ENCODE peak calls at places on chromosomes 7 and 10, in four cellular contexts. H, Y, U and V are unnamed samples.

GRCh38 chr7:55335151-55335550 is 30.0 kb upstream of the LANCL2 start:
- DNase-seq in U (no peak), Y (no peak), H (no peak), V (no peak)

GRCh38 chr10:111338798-111339197 is 262.0 kb downstream of the ADRA2A start:
- DNase-seq in Y (no peak), H (no peak), U (no peak), V (no peak)

GRCh38 chr7:123367508-123368122 is 166.8 kb downstream of the IQUB start:
- DNase-seq in Y (peak; percentile 26), U (no peak), H (no peak), V (no peak)

GRCh38 chr10:103828587-103829186 is 26.7 kb downstream of the SH3PXD2A start:
- DNase-seq in H (no peak), U (peak; percentile 9), Y (no peak), V (peak; percentile 20)

GRCh38 chr10:119807960-119808697 is 64.5 kb downstream of the MCMBP start:
- DNase-seq in H (no peak), Y (no peak), U (no peak), V (no peak)

GRCh38 chr7:3272691-3273141 is 28.3 kb upstream of the SDK1 start:
- DNase-seq in H (no peak), U (no peak), Y (peak; percentile 89), V (no peak)

GRCh38 chr7:122136639-122137253 is 7.3 kb downstream of the AASS start:
- DNase-seq in U (no peak), H (no peak), Y (no peak), V (no peak)

GRCh38 chr7:42253316-42253715 is 16.3 kb upstream of the GLI3 start:
- DNase-seq in U (no peak), H (no peak), Y (no peak), V (no peak)

GRCh38 chr10:132307823-132308587 is at the start of gene STK32C:
- DNase-seq in U (peak; percentile 97), H (peak; percentile 92), Y (peak; percentile 88), V (peak; percentile 97)

GRCh38 chr10:78752708-78753107 is 316.1 kb upstream of the ZMIZ1 start:
- DNase-seq in Y (no peak), U (no peak), H (no peak), V (peak; percentile 41)

GRCh38 chr7:150717821-150718420 is 1.5 kb downstream of the GIMAP1 start:
- DNase-seq in U (no peak), Y (peak; percentile 25), H (no peak), V (no peak)

GRCh38 chr7:150715738-150716137 is 675 bp upstream of the GIMAP1 start:
- DNase-seq in U (no peak), Y (no peak), H (no peak), V (no peak)

GRCh38 chr7:150716939-150717338 is 526 bp downstream of the GIMAP1 start:
- DNase-seq in H (no peak), U (no peak), Y (no peak), V (no peak)

GRCh38 chr7:150715293-150715692 is 1.1 kb upstream of the GIMAP1 start:
- DNase-seq in Y (no peak), H (no peak), U (no peak), V (no peak)

DNA sequence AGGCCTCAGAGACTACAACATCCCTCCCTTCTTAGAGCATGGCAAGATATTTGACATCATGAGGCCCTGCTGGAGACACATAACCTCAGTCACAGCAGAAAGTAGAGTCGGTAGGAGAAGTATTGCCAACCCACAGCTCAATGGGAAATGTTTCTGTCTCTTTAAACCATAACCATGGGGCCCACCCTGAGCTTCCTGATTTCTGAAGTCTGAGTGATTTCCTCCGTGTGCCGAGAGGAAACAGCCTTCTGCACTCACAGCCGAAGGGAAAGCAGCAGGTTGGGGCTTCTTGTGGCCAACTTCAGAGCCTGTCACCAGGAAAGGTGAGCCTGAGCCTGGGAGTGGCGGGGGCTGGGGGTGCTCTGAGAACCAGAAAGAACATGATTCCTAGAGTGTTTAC is at the start of gene GIMAP1:
- DNase-seq in H (no peak), Y (no peak), U (no peak), V (peak; percentile 84)
- H3K4me3 ChIP-seq in H (peak within 1 kb of the TSS; percentile 46), Y (no peak within 1 kb of the TSS), U (peak within 1 kb of the TSS; percentile 55), V (peak within 1 kb of the TSS; percentile 65)

DNA sequence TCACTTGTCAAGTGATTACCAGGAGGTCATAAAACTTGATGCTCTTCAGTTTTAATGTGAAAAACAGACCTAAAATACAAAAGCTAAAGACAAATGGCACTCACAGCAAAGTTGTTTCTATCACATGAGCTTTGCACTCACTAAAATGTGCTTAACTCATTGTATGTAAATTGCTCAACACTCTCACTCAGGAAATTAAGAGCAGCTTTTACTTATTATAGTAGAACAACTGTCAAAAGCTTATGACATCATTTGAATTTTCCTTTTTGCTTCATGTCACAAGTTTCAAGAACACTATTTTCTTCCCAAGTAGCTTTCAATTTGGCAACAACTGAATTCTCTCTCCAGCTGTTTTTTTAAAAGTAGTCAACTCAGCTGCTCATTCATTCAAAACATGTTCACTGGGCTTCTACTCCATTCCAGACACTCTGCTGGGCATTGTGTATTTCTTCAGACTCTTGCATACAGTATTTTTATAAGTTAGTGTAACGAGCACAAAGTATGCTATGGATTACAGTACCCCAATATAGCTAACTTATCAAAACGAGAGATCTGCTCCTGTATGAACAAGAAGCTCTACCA is 46.9 kb downstream of the ATE1 start:
- DNase-seq in H (no peak), U (no peak), Y (no peak), V (no peak)
- H3K27ac ChIP-seq in H (no peak overlapping the region), U (no peak overlapping the region), Y (no peak overlapping the region), V (no peak overlapping the region)

GRCh38 chr10:9508616-9509015 is 1454.1 kb downstream of the GATA3 start:
- DNase-seq in H (no peak), U (no peak), Y (no peak), V (no peak)

GRCh38 chr10:9501944-9502343 is 1447.5 kb downstream of the GATA3 start:
- DNase-seq in U (no peak), Y (no peak), H (no peak), V (no peak)

DNA sequence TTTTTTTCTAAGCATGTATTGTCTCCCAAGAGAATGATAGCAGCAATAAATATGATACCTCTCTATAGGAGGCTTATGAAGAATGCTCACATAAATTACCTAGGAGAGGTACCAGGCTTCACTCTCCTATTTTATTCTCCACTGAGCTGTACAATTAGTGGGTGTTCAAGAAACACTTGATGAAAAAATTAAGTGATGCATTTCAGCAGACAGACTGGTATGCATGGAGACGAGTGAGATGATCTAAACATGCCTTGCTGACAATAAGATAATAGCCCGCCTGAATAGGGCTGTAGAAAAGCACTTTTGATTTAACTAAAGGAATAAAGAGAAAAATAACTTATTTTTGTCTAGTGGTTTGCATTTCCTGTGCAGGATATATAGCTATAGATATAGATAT is 1449.7 kb downstream of the GATA3 start:
- DNase-seq in H (no peak), U (no peak), Y (no peak), V (no peak)
- H3K4me3 ChIP-seq in H (no peak overlapping the region), U (no peak overlapping the region), Y (no peak overlapping the region), V (no peak overlapping the region)

DNA sequence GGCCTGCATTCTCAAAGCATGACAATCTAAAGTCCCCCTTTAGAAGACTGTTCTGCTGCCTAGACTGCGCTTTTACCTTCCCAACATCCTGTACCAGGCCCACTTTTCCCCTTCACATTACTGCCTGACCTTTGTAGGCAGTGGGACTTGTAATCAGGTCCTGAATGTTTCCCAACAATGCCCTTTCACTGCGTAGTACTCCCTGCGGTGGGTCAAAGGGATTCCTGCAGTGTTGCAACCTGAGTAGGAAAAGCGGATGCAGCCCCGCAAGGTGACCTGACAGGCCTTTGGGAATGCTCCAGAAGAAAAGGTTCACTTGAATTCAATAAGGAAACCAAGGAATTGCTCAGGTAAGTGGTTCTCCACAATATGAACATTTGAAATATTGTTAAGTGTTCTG is 4.9 kb upstream of the TCAF1 start:
- DNase-seq in U (no peak), Y (no peak), H (no peak), V (no peak)
- H3K27ac ChIP-seq in U (no peak overlapping the region), Y (no peak overlapping the region), H (no peak overlapping the region), V (no peak overlapping the region)

GRCh38 chr10:14429043-14429713 is 98.5 kb upstream of the FRMD4A start:
- DNase-seq in U (no peak), H (no peak), Y (no peak), V (no peak)
- H3K4me3 ChIP-seq in U (no peak overlapping the region), H (no peak overlapping the region), Y (no peak overlapping the region), V (no peak overlapping the region)

GRCh38 chr7:44477955-44478354 is 12.5 kb downstream of the NUDCD3 start:
- DNase-seq in H (no peak), Y (no peak), U (no peak), V (no peak)
- H3K27ac ChIP-seq in H (no peak overlapping the region), Y (no peak overlapping the region), U (no peak overlapping the region), V (no peak overlapping the region)

DNA sequence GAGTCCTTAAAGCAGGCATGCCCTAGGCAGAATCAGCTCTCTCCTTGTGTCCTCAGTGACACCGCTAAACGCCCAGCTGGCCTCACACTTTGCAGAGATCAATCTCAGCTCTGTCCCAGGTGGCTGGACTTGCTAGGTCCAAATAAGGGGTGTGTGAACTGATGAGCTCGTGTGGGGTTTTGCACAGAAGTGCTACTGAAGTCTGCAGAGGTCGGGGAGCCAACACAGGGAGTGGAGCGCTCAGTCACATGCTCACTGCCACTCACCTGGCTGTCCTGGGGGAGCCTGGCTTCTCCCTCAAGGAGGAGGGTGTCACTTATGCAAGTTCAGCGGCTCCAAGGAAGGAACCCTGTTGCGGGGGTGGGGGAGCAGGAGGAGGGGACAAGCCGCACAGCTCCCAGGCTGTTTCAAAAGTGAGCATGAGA is 2.0 kb downstream of the ELN start:
- DNase-seq in U (no peak), H (no peak), Y (peak; percentile 76), V (no peak)
- H3K4me3 ChIP-seq in U (peak overlapping the region; percentile 61), H (peak overlapping the region; percentile 55), Y (no peak overlapping the region), V (peak overlapping the region; percentile 47)

GRCh38 chr7:90721869-90722431 is 125.8 kb downstream of the CDK14 start:
- DNase-seq in U (no peak), Y (no peak), H (no peak), V (no peak)

GRCh38 chr7:90726120-90726519 is 130.0 kb downstream of the CDK14 start:
- DNase-seq in Y (no peak), H (no peak), U (no peak), V (no peak)

GRCh38 chr7:90723233-90723632 is 127.1 kb downstream of the CDK14 start:
- DNase-seq in U (no peak), Y (no peak), H (no peak), V (no peak)

GRCh38 chr7:90720970-90721768 is 125.0 kb downstream of the CDK14 start:
- DNase-seq in H (no peak), Y (no peak), U (no peak), V (no peak)

DNA sequence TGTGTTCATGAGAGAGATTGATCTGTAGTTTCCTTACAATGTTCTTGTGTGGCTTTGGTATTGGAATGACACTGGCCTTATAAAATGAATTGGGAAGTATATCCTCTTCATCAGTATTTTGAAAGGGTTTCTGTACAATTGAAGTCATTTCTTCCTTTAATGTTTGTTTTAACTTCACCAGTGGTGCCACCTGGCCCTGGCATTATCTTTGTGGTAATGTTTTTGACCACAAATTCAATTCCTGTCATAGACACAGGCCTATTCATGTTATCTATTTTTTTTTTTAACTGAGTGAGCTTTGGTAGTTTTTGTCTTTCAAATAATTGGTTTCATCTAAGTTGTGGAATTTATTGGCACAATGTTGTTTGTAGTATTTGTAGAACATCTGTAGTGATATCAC is 127.7 kb downstream of the CDK14 start:
- DNase-seq in U (no peak), Y (no peak), H (no peak), V (no peak)
- H3K27ac ChIP-seq in U (no peak overlapping the region), Y (no peak overlapping the region), H (no peak overlapping the region), V (peak overlapping the region; percentile 67)

GRCh38 chr7:815284-816216 is 16.7 kb upstream of the SUN1 start:
- DNase-seq in U (peak; percentile 75), H (no peak), Y (peak; percentile 72), V (peak; percentile 86)
- H3K4me3 ChIP-seq in U (peak overlapping the region; percentile 51), H (peak overlapping the region; percentile 67), Y (peak overlapping the region; percentile 80), V (peak overlapping the region; percentile 89)